ENCODE peak calls at places on chromosome 9, in eight cellular contexts. R, T, I, C, A, Q, O and U are unnamed samples.

GRCh38 chr9:13213337-13213736 is 66.2 kb downstream of the MPDZ start:
- DNase-seq in R (peak), T (no peak), I (no peak), C (peak), A (no peak), Q (no peak), O (peak), U (peak)

GRCh38 chr9:2872307-2872940 is 28.5 kb upstream of the PUM3 start:
- DNase-seq in R (peak), T (no peak), I (no peak), C (peak), A (no peak), Q (no peak), O (peak), U (peak)

GRCh38 chr9:131402738-131403492 is 9.0 kb downstream of the PRRC2B start:
- DNase-seq in R (peak), T (peak), I (peak), C (peak), A (peak), Q (peak), O (peak), U (peak)

GRCh38 chr9:34333836-34334235 is 4.5 kb downstream of the NUDT2 start:
- DNase-seq in R (no peak), T (no peak), I (no peak), C (no peak), A (no peak), Q (no peak), O (no peak), U (no peak)

GRCh38 chr9:21570643-21571275 is 88.6 kb upstream of the IFNE start:
- DNase-seq in R (no peak), T (no peak), I (no peak), C (no peak), A (no peak), Q (no peak), O (no peak), U (peak)

GRCh38 chr9:31542384-31543055 is 841.9 kb upstream of the ACO1 start:
- DNase-seq in R (peak), T (peak), I (no peak), C (peak), A (peak), Q (no peak), O (peak), U (peak)

GRCh38 chr9:129145841-129146292 is 32.2 kb downstream of the IER5L start:
- DNase-seq in R (peak), T (no peak), I (peak), C (peak), A (no peak), Q (no peak), O (peak), U (no peak)

GRCh38 chr9:32218100-32218767 is 166.2 kb upstream of the ACO1 start:
- DNase-seq in R (no peak), T (no peak), I (no peak), C (no peak), A (no peak), Q (no peak), O (no peak), U (no peak)

GRCh38 chr9:131823701-131824146 is 83.8 kb upstream of the RAPGEF1 start:
- DNase-seq in R (no peak), T (no peak), I (no peak), C (no peak), A (no peak), Q (no peak), O (no peak), U (no peak)

GRCh38 chr9:130626249-130626982 is 38.0 kb upstream of the PRDM12 start:
- DNase-seq in R (no peak), T (no peak), I (no peak), C (no peak), A (peak), Q (no peak), O (no peak), U (no peak)

GRCh38 chr9:94654165-94654894 is 15.0 kb upstream of the FBP1 start:
- DNase-seq in R (no peak), T (no peak), I (no peak), C (no peak), A (no peak), Q (no peak), O (no peak), U (peak)

GRCh38 chr9:129141066-129142041 is 30.1 kb downstream of the PTPA start:
- DNase-seq in R (peak), T (peak), I (peak), C (peak), A (peak), Q (peak), O (peak), U (peak)

GRCh38 chr9:103126494-103126893 is 131.4 kb downstream of the CYLC2 start:
- DNase-seq in R (no peak), T (no peak), I (no peak), C (no peak), A (no peak), Q (no peak), O (no peak), U (no peak)

GRCh38 chr9:130606887-130607582 is 27.7 kb downstream of the FUBP3 start:
- DNase-seq in R (peak), T (no peak), I (no peak), C (peak), A (no peak), Q (no peak), O (no peak), U (peak)

GRCh38 chr9:318646-319045 is 104.0 kb downstream of the DOCK8 start:
- DNase-seq in R (no peak), T (no peak), I (no peak), C (no peak), A (no peak), Q (no peak), O (no peak), U (no peak)

GRCh38 chr9:83649080-83649479 is 26.1 kb downstream of the IDNK start:
- DNase-seq in R (peak), T (peak), I (peak), C (peak), A (peak), Q (peak), O (peak), U (peak)

GRCh38 chr9:86350006-86350755 is 4.0 kb downstream of the TUT7 start:
- DNase-seq in R (no peak), T (no peak), I (no peak), C (no peak), A (peak), Q (no peak), O (no peak), U (no peak)

GRCh38 chr9:22052376-22052945 is 43.4 kb upstream of the CDKN2B start:
- DNase-seq in R (peak), T (no peak), I (no peak), C (peak), A (no peak), Q (no peak), O (peak), U (peak)

GRCh38 chr9:8845376-8845775 is 1045.8 kb upstream of the DMAC1 start:
- DNase-seq in R (no peak), T (no peak), I (no peak), C (no peak), A (no peak), Q (no peak), O (no peak), U (no peak)

GRCh38 chr9:77005216-77005615 is 14.2 kb upstream of the FOXB2 start:
- DNase-seq in R (no peak), T (no peak), I (no peak), C (no peak), A (no peak), Q (no peak), O (no peak), U (no peak)

GRCh38 chr9:19934301-19934868 is 145.5 kb upstream of the SLC24A2 start:
- DNase-seq in R (peak), T (no peak), I (peak), C (peak), A (no peak), Q (no peak), O (peak), U (peak)

GRCh38 chr9:73537561-73537960 is 385.9 kb downstream of the ANXA1 start:
- DNase-seq in R (no peak), T (no peak), I (no peak), C (no peak), A (no peak), Q (no peak), O (no peak), U (peak)

GRCh38 chr9:83062011-83062652 is 810 bp downstream of the RASEF start:
- DNase-seq in R (no peak), T (no peak), I (no peak), C (peak), A (no peak), Q (peak), O (peak), U (peak)

GRCh38 chr9:126149661-126150060 is 177.0 kb upstream of the MVB12B start:
- DNase-seq in R (no peak), T (no peak), I (no peak), C (no peak), A (no peak), Q (peak), O (no peak), U (no peak)

GRCh38 chr9:120708526-120709224 is 5.6 kb downstream of the MEGF9 start:
- DNase-seq in R (peak), T (no peak), I (no peak), C (peak), A (no peak), Q (no peak), O (peak), U (peak)

GRCh38 chr9:14313378-14313940 is 482 bp downstream of the NFIB start:
- DNase-seq in R (peak), T (no peak), I (no peak), C (no peak), A (peak), Q (no peak), O (peak), U (peak)

GRCh38 chr9:113219972-113220371 is 1.1 kb downstream of the FKBP15 start:
- DNase-seq in R (no peak), T (no peak), I (no peak), C (peak), A (peak), Q (no peak), O (peak), U (peak)

GRCh38 chr9:117828466-117828865 is 124.3 kb downstream of the TLR4 start:
- DNase-seq in R (no peak), T (no peak), I (no peak), C (no peak), A (no peak), Q (no peak), O (no peak), U (no peak)

GRCh38 chr9:88511906-88512305 is 23.1 kb upstream of the NXNL2 start:
- DNase-seq in R (no peak), T (no peak), I (no peak), C (no peak), A (no peak), Q (no peak), O (no peak), U (no peak)

GRCh38 chr9:7132605-7133004 is 374.8 kb downstream of the KDM4C start:
- DNase-seq in R (no peak), T (no peak), I (no peak), C (no peak), A (no peak), Q (no peak), O (no peak), U (no peak)
- H3K4me3 ChIP-seq in R (no peak), T (no peak), I (no peak), C (no peak), A (no peak), Q (no peak), O (no peak), U (no peak)

DNA sequence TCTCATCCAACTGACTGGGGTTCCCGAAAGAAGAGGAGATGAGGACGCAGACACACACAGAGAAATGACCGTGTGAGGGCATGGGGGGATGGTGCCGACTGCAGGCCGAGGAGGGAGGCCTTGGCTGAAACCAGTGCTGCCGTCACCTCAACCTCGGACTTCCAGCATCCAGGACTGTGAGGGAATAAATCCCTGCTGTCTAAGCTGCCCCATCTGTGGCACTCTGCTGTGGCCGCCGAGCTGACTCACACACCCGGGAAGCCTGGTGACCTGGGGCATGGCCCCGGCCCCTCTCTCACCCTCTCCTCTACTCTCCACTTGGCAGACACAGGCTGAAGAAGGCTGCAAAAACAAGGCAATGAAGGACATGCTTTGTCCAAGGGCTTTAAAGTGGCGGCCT is 4.4 kb upstream of the COL5A1 start:
- DNase-seq in R (no peak), T (no peak), I (no peak), C (no peak), A (no peak), Q (no peak), O (peak), U (no peak)
- TF ChIP-seq CTCF in R (no peak), T (no peak), I (no peak), C (no peak), A (no peak), Q (no peak), O (peak), U (no peak)

GRCh38 chr9:70043689-70044449 is at the start of gene MAMDC2:
- DNase-seq in R (peak), T (peak), I (peak), C (peak), A (no peak), Q (no peak), O (peak), U (peak)
- H3K4me3 ChIP-seq in R (peak), T (peak), I (peak), C (peak), A (no peak), Q (peak), O (peak), U (peak)

DNA sequence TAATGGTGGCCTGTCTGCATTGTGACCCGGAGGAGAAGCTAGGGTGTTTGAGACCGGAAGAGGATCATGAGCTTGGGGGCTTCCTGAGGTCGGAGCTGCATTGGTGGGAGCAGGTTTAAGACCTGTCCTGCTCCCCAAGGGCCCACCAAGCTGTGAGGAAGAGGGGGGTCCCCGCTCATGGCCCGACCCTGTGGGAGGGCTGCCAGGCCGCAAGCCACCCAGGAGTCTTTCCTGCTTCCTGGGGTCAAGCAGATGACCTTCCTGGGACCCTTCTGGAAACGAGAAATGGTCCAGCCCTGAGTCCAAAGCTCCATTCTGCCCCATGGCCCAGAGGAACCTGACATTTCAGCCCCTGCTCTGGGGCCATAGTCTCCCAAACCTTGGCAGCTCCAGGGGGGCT is 61.5 kb upstream of the RNU6ATAC start:
- DNase-seq in R (no peak), T (no peak), I (peak), C (no peak), A (no peak), Q (no peak), O (no peak), U (no peak)
- TF ChIP-seq CTCF in R (no peak), T (no peak), I (no peak), C (no peak), A (no peak), Q (no peak), O (no peak), U (no peak)

GRCh38 chr9:37010976-37011375 is 23.1 kb downstream of the PAX5 start:
- DNase-seq in R (no peak), T (no peak), I (no peak), C (no peak), A (no peak), Q (no peak), O (no peak), U (no peak)
- H3K4me3 ChIP-seq in R (no peak), T (no peak), I (no peak), C (no peak), A (peak), Q (no peak), O (no peak), U (no peak)

GRCh38 chr9:136081113-136081825 is 13.8 kb downstream of the NACC2 start:
- DNase-seq in R (peak), T (no peak), I (peak), C (peak), A (no peak), Q (no peak), O (peak), U (no peak)
- TF ChIP-seq CTCF in R (no peak), T (no peak), I (no peak), C (no peak), A (no peak), Q (no peak), O (no peak), U (no peak)

DNA sequence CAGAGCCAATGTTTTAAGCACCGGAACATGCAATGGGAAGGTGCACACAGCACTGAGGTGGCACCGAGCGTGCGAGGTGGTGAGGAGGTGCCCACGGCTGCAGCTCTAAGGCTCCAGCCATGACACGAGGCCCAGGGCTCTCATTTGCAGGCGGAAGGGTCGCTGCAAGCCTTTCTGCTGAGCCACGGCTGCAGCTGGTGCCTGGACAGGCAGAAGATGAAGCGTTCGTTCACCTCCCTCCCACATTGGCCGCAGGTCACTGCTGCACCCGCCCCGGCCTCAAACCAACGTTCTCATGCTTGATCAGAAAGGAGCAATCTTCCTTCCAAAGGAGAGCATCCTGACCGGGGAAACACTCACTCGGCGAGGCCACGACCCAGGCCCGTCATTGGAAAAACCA is 4.5 kb upstream of the INPP5E start:
- DNase-seq in R (no peak), T (no peak), I (no peak), C (no peak), A (no peak), Q (no peak), O (no peak), U (no peak)
- H3K4me3 ChIP-seq in R (no peak), T (no peak), I (no peak), C (no peak), A (no peak), Q (no peak), O (no peak), U (no peak)

GRCh38 chr9:95726756-95727155 is 148.7 kb upstream of the ERCC6L2 start:
- DNase-seq in R (peak), T (no peak), I (no peak), C (peak), A (peak), Q (no peak), O (peak), U (peak)
- TF ChIP-seq CTCF in R (peak), T (peak), I (peak), C (peak), A (peak), Q (peak), O (peak), U (peak)

GRCh38 chr9:18437315-18438200 is 36.4 kb upstream of the ADAMTSL1 start:
- DNase-seq in R (peak), T (peak), I (peak), C (peak), A (no peak), Q (no peak), O (peak), U (no peak)

GRCh38 chr9:18438300-18438925 is 35.5 kb upstream of the ADAMTSL1 start:
- DNase-seq in R (peak), T (peak), I (peak), C (peak), A (no peak), Q (no peak), O (peak), U (no peak)

GRCh38 chr9:18438951-18439350 is 35.0 kb upstream of the ADAMTSL1 start:
- DNase-seq in R (peak), T (no peak), I (no peak), C (peak), A (no peak), Q (no peak), O (no peak), U (no peak)

GRCh38 chr9:18442629-18443491 is 31.1 kb upstream of the ADAMTSL1 start:
- DNase-seq in R (peak), T (peak), I (peak), C (peak), A (peak), Q (peak), O (peak), U (peak)

GRCh38 chr9:18441245-18441644 is 32.7 kb upstream of the ADAMTSL1 start:
- DNase-seq in R (no peak), T (no peak), I (no peak), C (no peak), A (no peak), Q (no peak), O (no peak), U (peak)
- H3K4me3 ChIP-seq in R (no peak), T (no peak), I (no peak), C (no peak), A (no peak), Q (no peak), O (no peak), U (no peak)

GRCh38 chr9:115374724-115375268 is 256.8 kb upstream of the TNC start:
- DNase-seq in R (no peak), T (no peak), I (no peak), C (no peak), A (no peak), Q (no peak), O (no peak), U (peak)

GRCh38 chr9:115378246-115378645 is 260.3 kb upstream of the TNC start:
- DNase-seq in R (no peak), T (no peak), I (no peak), C (no peak), A (no peak), Q (no peak), O (no peak), U (no peak)

GRCh38 chr9:115369322-115369957 is 251.5 kb upstream of the TNC start:
- DNase-seq in R (peak), T (no peak), I (no peak), C (peak), A (no peak), Q (no peak), O (peak), U (peak)

GRCh38 chr9:115373710-115374045 is 255.7 kb upstream of the TNC start:
- DNase-seq in R (no peak), T (no peak), I (no peak), C (peak), A (no peak), Q (no peak), O (no peak), U (no peak)

GRCh38 chr9:115373000-115373709 is 255.2 kb upstream of the TNC start:
- DNase-seq in R (peak), T (no peak), I (no peak), C (peak), A (no peak), Q (no peak), O (peak), U (peak)
- TF ChIP-seq CTCF in R (no peak), T (no peak), I (no peak), C (no peak), A (no peak), Q (no peak), O (peak), U (peak)